ENCODE peak calls at places on chromosomes 2 and 18, in five cellular contexts. F is endothelial cell, Z is heart right ventricle, J is neural progenitor cell, O is suprapubic skin. V is an unnamed sample.
A peak's percentile ranks its signal among the peaks of the same experiment; 100 is the strongest.

GRCh38 chr2:86238354-86238753 is 39.1 kb downstream of the MRPL35 start:
- DNase-seq in F (no peak), Z (no peak), J (no peak), O (no peak), V (no peak)

GRCh38 chr2:120758181-120759048 is 22.7 kb downstream of the GLI2 start:
- DNase-seq in F (no peak), Z (peak; percentile 73), J (peak; percentile 64), O (peak; percentile 67), V (peak; percentile 46)

GRCh38 chr2:50546790-50547189 is 485.1 kb downstream of the NRXN1 start:
- DNase-seq in F (no peak), Z (no peak), J (no peak), O (no peak), V (no peak)

GRCh38 chr18:57134564-57135211 is 12.2 kb upstream of the BOD1L2 start:
- DNase-seq in F (no peak), Z (no peak), J (peak; percentile 25), O (no peak), V (no peak)

GRCh38 chr18:48800877-48801727 is 149.7 kb downstream of the SMAD7 start:
- DNase-seq in F (no peak), Z (no peak), J (no peak), O (no peak), V (no peak)

GRCh38 chr2:130390460-130391057 is 34.7 kb downstream of the PTPN18 start:
- DNase-seq in F (no peak), Z (peak; percentile 36), J (no peak), O (peak; percentile 74), V (peak; percentile 64)

GRCh38 chr18:1050012-1050657 is 145.5 kb downstream of the ADCYAP1 start:
- DNase-seq in F (no peak), Z (no peak), J (no peak), O (no peak), V (no peak)

GRCh38 chr2:10961490-10961875 is 49.7 kb downstream of the KCNF1 start:
- DNase-seq in F (no peak), Z (no peak), J (no peak), O (no peak), V (no peak)

GRCh38 chr2:119421731-119422130 is 9.9 kb upstream of the TMEM37 start:
- DNase-seq in F (no peak), Z (no peak), J (no peak), O (no peak), V (no peak)

GRCh38 chr2:7353571-7353970 is 436.4 kb downstream of the RNF144A start:
- DNase-seq in F (no peak), Z (no peak), J (no peak), O (no peak), V (no peak)

GRCh38 chr2:101805146-101806088 is 107.9 kb downstream of the MAP4K4 start:
- DNase-seq in F (no peak), Z (no peak), J (no peak), O (no peak), V (no peak)

GRCh38 chr2:150030440-150030839 is 442.9 kb upstream of the MMADHC start:
- DNase-seq in F (no peak), Z (no peak), J (no peak), O (no peak), V (no peak)

GRCh38 chr2:158487419-158487818 is 30.7 kb downstream of the PKP4 start:
- DNase-seq in F (no peak), Z (peak; percentile 34), J (no peak), O (no peak), V (no peak)

GRCh38 chr2:175156534-175156933 is 11.5 kb downstream of the ATF2 start:
- DNase-seq in F (no peak), Z (peak; percentile 6), J (peak; percentile 6), O (no peak), V (no peak)

GRCh38 chr2:37973615-37974353 is 48.7 kb downstream of the RMDN2 start:
- DNase-seq in F (no peak), Z (no peak), J (no peak), O (no peak), V (no peak)

GRCh38 chr2:232576995-232577394 is 26.5 kb downstream of the EIF4E2 start:
- DNase-seq in F (no peak), Z (no peak), J (no peak), O (no peak), V (no peak)

GRCh38 chr18:41955688-41956087 is 654 bp downstream of the PIK3C3 start:
- DNase-seq in F (no peak), Z (no peak), J (no peak), O (no peak), V (no peak)

GRCh38 chr2:2324119-2324518 is 7.0 kb downstream of the MYT1L start:
- DNase-seq in F (no peak), Z (no peak), J (no peak), O (no peak), V (no peak)

GRCh38 chr18:23281626-23282436 is 146.5 kb downstream of the CABLES1 start:
- DNase-seq in F (no peak), Z (no peak), J (no peak), O (no peak), V (no peak)

GRCh38 chr2:171319164-171319810 is 114.5 kb downstream of the METTL8 start:
- DNase-seq in F (no peak), Z (no peak), J (peak; percentile 13), O (no peak), V (no peak)

GRCh38 chr2:217166241-217166640 is 306.4 kb upstream of the TNP1 start:
- DNase-seq in F (peak; percentile 14), Z (peak; percentile 41), J (peak; percentile 84), O (no peak), V (no peak)

GRCh38 chr18:934518-935123 is 29.9 kb downstream of the ADCYAP1 start:
- DNase-seq in F (no peak), Z (no peak), J (peak; percentile 30), O (no peak), V (no peak)

DNA sequence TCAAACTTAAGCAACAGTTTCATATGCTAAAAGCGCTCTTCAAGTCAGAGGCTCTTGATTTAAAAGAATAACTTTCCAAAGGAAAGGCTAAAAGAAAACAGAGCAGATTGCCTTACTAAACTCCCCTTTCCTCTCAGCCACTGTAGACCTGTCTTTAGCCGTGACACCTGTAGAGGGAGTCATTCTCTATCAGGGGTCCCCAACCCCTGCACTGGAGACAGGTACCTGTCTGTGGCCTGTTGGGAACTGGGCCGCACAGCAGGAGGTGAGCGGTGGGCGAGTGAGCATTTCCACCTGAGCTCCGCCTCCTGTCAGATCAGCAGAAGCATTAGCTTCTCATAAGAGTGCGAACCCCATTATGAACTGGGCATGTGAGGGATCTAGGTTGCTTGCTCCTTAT is 9.6 kb downstream of the SLC14A1 start:
- DNase-seq in F (no peak), Z (no peak), J (peak; percentile 15), O (no peak), V (no peak)
- TF ChIP-seq CTCF in F (no peak), Z (no peak), J (peak; percentile 38), O (no peak), V (no peak)

DNA sequence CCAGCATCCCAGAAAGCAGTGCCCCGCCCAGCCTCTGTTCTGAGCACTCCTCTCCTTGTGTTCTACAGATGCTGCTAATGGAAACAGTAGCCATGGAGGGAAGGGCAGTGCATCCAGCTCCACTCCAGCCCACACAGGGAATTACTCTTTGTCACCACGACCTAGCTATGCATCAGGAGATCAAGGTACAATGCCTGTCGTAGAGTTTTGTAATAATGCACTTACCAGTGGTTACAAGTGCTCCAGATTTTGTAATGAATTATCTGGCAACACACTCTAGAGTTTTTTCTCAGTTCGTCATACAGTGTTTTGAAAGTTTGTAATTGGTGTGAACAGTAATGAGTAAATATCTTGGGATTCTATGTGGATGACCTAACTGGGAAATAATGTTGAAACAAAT is 161.1 kb downstream of the ESCO1 start:
- DNase-seq in F (no peak), Z (no peak), J (no peak), O (no peak), V (no peak)
- TF ChIP-seq CTCF in F (no peak), Z (no peak), J (no peak), O (no peak), V (no peak)

DNA sequence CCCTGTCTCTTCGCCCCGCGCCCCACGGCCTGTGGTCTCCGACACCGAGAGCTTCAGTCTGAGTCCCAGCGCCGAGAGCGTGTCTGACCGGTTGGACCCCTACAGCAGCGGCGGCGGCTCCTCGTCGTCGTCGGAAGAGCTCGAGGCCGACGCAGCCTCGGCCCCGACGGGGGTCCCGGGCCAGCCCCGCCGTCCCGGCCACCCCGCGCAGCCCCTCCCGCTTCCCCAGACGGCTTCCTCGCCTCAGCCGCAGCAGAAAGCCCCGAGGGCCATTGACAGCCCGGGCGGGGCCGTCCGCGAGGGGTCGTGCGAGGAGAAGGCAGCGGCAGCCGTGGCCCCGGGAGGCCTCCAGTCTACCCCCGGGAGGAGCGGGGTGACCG is 1.3 kb downstream of the PHLPP1 start:
- DNase-seq in F (peak; percentile 69), Z (peak; percentile 45), J (peak; percentile 79), O (peak; percentile 75), V (no peak)
- TF ChIP-seq CTCF in F (no peak), Z (no peak), J (peak; percentile 29), O (no peak), V (no peak)

GRCh38 chr2:200308421-200309295 is 2.2 kb downstream of the SPATS2L start:
- DNase-seq in F (no peak), Z (no peak), J (peak; percentile 37), O (no peak), V (no peak)
- TF ChIP-seq CTCF in F (no peak), Z (no peak), J (peak; percentile 16), O (no peak), V (no peak)

DNA sequence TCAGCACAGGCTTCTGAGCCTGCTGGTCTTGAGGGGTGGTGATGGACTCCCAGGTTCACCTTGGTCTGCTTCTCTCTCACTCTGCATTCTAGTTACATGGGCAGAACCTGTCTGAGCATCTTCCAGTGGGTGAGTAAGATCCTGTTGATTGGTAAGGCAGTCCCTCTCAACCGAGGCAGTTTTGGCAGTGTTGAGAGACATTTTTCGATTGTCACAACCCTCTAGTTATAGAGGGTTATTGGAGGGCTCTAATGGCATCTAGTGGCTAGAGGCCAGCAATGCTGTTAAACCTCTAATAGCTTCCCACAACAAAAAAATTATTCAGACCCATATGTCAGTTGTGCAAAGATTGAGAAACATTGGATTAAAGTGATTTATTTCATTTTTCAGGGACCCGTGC is 9.3 kb upstream of the MGAT5 start:
- DNase-seq in F (no peak), Z (no peak), J (no peak), O (no peak), V (no peak)
- TF ChIP-seq CTCF in F (no peak), Z (no peak), J (no peak), O (no peak), V (no peak)

GRCh38 chr2:166171210-166171609 is 43.4 kb upstream of the SCN1A start:
- DNase-seq in F (no peak), Z (no peak), J (no peak), O (no peak), V (no peak)

GRCh38 chr2:166167451-166167850 is 39.6 kb upstream of the SCN1A start:
- DNase-seq in F (no peak), Z (no peak), J (peak; percentile 29), O (no peak), V (no peak)

GRCh38 chr2:166173263-166173662 is 45.4 kb upstream of the SCN1A start:
- DNase-seq in F (no peak), Z (no peak), J (no peak), O (no peak), V (no peak)

DNA sequence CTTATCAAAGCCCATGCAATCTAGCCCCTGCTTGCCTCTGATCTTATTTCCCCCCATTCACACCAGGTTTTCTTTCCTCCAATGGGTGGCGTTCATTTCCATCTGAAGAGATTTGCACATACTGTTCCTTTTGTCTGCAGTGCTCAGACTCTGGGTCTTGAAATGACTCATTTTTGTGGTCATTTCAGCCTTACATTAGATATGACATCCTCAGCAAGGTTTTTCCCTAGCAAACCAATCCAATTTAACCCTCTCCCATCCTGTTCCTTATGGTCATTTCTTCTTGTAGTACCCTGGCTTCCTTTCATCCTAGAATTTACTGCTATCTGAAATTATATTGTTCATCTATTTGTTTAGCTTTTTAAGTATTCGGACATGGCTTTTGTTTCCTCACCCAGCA is 42.5 kb upstream of the SCN1A start:
- DNase-seq in F (no peak), Z (no peak), J (no peak), O (no peak), V (no peak)
- TF ChIP-seq CTCF in F (no peak), Z (no peak), J (no peak), O (no peak), V (no peak)

V was measured in CD14-positive monocyte.